ENCODE peak calls at places on chromosomes 7 and 10, in nine cellular contexts. Q is body of pancreas, E is uterus, L is A549, B is right lobe of liver, F is IMR-90, R is suprapubic skin, K is prostate gland, Z is GM12878. X is an unnamed sample.
A peak's percentile ranks its signal among the peaks of the same experiment; 100 is the strongest.

GRCh38 chr7:149884541-149884940 is 10.8 kb downstream of the ATP6V0E2 start:
- DNase-seq in K (no peak), L (no peak), E (peak; percentile 20), Z (no peak), F (no peak), R (no peak), Q (no peak), B (no peak), X (no peak)

GRCh38 chr7:139043823-139044812 is 8.3 kb upstream of the ZC3HAV1L start:
- DNase-seq in Z (no peak), B (peak; percentile 48), F (peak; percentile 44), L (no peak), R (no peak), K (no peak), Q (no peak), E (no peak), X (no peak)

GRCh38 chr7:34247468-34247867 is 342.1 kb downstream of the BMPER start:
- DNase-seq in R (no peak), B (no peak), Q (no peak), Z (no peak), K (no peak), L (no peak), E (no peak), F (peak; percentile 33), X (no peak)

GRCh38 chr10:89466599-89467035 is 52.2 kb downstream of the IFIT5 start:
- DNase-seq in K (no peak), E (no peak), L (no peak), F (peak; percentile 60), B (no peak), R (no peak), Q (peak; percentile 39), Z (no peak), X (no peak)

GRCh38 chr10:104028823-104029527 is 56.7 kb downstream of the COL17A1 start:
- DNase-seq in L (no peak), R (no peak), Q (no peak), B (no peak), F (no peak), K (no peak), Z (no peak), E (no peak), X (no peak)

GRCh38 chr10:50431791-50432190 is 180.5 kb upstream of the ASAH2 start:
- DNase-seq in L (no peak), R (no peak), Z (peak; percentile 96), E (no peak), B (no peak), K (no peak), F (no peak), Q (no peak), X (no peak)

GRCh38 chr7:5143106-5143505 is 46.9 kb upstream of the WIPI2 start:
- DNase-seq in Z (no peak), R (no peak), E (no peak), F (no peak), K (no peak), Q (no peak), B (no peak), L (no peak), X (no peak)

GRCh38 chr10:102342958-102343357 is 52.5 kb upstream of the NFKB2 start:
- DNase-seq in K (no peak), F (peak; percentile 86), E (no peak), R (no peak), Q (no peak), L (no peak), Z (no peak), B (no peak), X (no peak)

GRCh38 chr10:110076559-110077318 is 69.0 kb downstream of the ADD3 start:
- DNase-seq in K (peak; percentile 8), Z (peak; percentile 76), F (peak; percentile 68), B (no peak), E (peak; percentile 24), L (no peak), Q (peak; percentile 60), R (no peak), X (peak; percentile 83)

GRCh38 chr7:84744388-84744787 is 442.5 kb downstream of the SEMA3D start:
- DNase-seq in R (no peak), B (no peak), Z (no peak), F (peak; percentile 48), Q (no peak), L (no peak), E (no peak), K (no peak), X (no peak)

GRCh38 chr10:14195455-14195854 is 135.3 kb downstream of the FRMD4A start:
- DNase-seq in L (no peak), R (no peak), B (no peak), K (no peak), F (no peak), E (no peak), Z (no peak), Q (no peak), X (no peak)

GRCh38 chr7:73738220-73738611 is 386 bp downstream of the ABHD11 start:
- DNase-seq in Z (no peak), K (peak; percentile 60), F (peak; percentile 25), E (peak; percentile 61), L (peak; percentile 74), Q (peak; percentile 66), B (peak; percentile 67), R (peak; percentile 80), X (peak; percentile 88)

GRCh38 chr10:96832721-96833219 is 672 bp downstream of the LCOR start:
- DNase-seq in R (peak; percentile 91), E (peak; percentile 84), L (peak; percentile 87), K (peak; percentile 78), F (peak; percentile 67), B (peak; percentile 91), Q (peak; percentile 89), Z (no peak), X (peak; percentile 95)

GRCh38 chr7:26346611-26347200 is 55.0 kb downstream of the SNX10 start:
- DNase-seq in E (peak; percentile 37), F (peak; percentile 2), Z (no peak), R (no peak), Q (peak; percentile 46), B (peak; percentile 51), K (peak; percentile 53), L (no peak), X (no peak)

GRCh38 chr7:133491846-133492652 is 239.2 kb downstream of the EXOC4 start:
- DNase-seq in R (no peak), E (no peak), K (no peak), B (no peak), Z (no peak), F (peak; percentile 40), Q (no peak), L (no peak), X (no peak)

GRCh38 chr10:46236537-46236887 is 50.3 kb upstream of the ANTXRL start:
- DNase-seq in L (no peak), R (no peak), Q (no peak), F (no peak), B (no peak), E (peak; percentile 1), K (no peak), Z (no peak), X (peak; percentile 11)

GRCh38 chr7:5284304-5285281 is 1.9 kb downstream of the SLC29A4 start:
- DNase-seq in B (peak; percentile 85), Z (peak; percentile 4), F (no peak), R (no peak), K (no peak), E (no peak), Q (peak; percentile 75), L (peak; percentile 83), X (no peak)

GRCh38 chr10:4656576-4657194 is 169.3 kb upstream of the AKR1E2 start:
- DNase-seq in B (peak; percentile 33), Q (peak; percentile 59), K (peak; percentile 52), Z (no peak), L (peak; percentile 34), F (peak; percentile 67), E (peak; percentile 53), R (no peak), X (peak; percentile 89)

GRCh38 chr7:151945224-151945623 is 11.0 kb upstream of the GALNTL5 start:
- DNase-seq in R (no peak), E (no peak), L (no peak), K (no peak), Q (no peak), F (no peak), Z (no peak), B (no peak), X (peak; percentile 52)

GRCh38 chr7:333399-333776 is 43.4 kb downstream of the FOXL3 start:
- DNase-seq in F (no peak), E (peak; percentile 32), Q (peak; percentile 58), L (peak; percentile 25), B (no peak), K (peak; percentile 70), Z (no peak), R (no peak), X (no peak)

GRCh38 chr7:96982586-96982985 is 22.8 kb upstream of the DLX6 start:
- DNase-seq in Z (no peak), Q (no peak), R (no peak), E (no peak), F (no peak), K (no peak), B (no peak), L (no peak), X (no peak)

GRCh38 chr10:124916585-124917167 is 25.2 kb upstream of the ZRANB1 start:
- DNase-seq in F (peak; percentile 94), B (peak; percentile 99), E (peak; percentile 98), K (peak; percentile 98), Z (peak; percentile 66), R (peak; percentile 99), L (peak; percentile 99), Q (peak; percentile 98), X (peak; percentile 96)
- TF ChIP-seq POLR2A in F (peak; percentile 92), B (peak; percentile 99), E (peak; percentile 96), K (peak; percentile 97), Z (peak; percentile 93), R (peak; percentile 93), L (peak; percentile 89), Q (peak; percentile 91), X (no peak)

DNA sequence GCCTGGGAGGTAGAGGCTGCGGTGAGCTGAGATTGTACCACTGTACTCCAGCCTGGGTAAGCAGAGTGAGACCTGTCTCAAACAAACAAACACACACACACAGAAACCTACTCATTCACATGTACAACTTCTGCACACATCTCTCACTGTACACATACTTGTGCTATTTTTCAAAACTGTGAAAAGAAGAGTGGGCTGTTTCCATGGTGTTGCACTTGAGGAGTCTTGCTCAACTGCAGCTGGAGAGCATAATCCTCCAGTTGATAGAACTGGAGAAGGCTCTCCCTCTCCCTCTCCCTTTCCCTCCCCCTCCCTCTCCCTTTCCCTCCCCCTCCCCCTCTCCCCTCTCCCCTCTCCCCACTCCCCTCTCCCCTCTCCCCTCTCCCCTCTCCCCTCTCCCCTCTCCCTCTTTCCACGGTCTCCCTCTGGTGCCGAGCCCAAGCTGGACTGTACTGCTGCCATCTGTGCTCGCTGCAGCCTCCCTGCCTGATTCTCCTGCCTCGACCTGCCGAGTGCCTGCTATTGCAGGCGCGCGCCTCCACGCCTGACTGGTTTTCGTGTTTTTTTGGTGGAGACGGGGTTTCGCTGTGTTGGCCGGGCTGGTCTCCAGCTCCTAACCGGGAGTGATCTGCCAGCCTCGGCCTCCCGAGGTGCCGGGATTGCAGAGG is 43.7 kb upstream of the DLD start:
- DNase-seq in Q (no peak), Z (no peak), L (no peak), B (no peak), R (no peak), E (no peak), F (no peak), K (no peak), X (no peak)
- TF ChIP-seq CTCF in Q (no peak), Z (no peak), L (no peak), B (no peak), R (no peak), E (no peak), F (no peak), K (no peak), X (no peak)

GRCh38 chr10:58266826-58267712 is 625 bp downstream of the IPMK start:
- DNase-seq in Z (no peak), L (no peak), K (peak; percentile 48), B (peak; percentile 63), E (peak; percentile 34), F (peak; percentile 59), Q (peak; percentile 78), R (peak; percentile 88), X (peak; percentile 93)
- TF ChIP-seq POLR2A in Z (no peak), L (no peak), K (no peak), B (no peak), E (peak; percentile 13), F (no peak), Q (peak; percentile 71), R (peak; percentile 41), X (no peak)

GRCh38 chr10:70619271-70620019 is 16.9 kb upstream of the PRF1 start:
- DNase-seq in L (peak; percentile 45), F (peak; percentile 29), B (no peak), Z (no peak), K (no peak), R (no peak), E (no peak), Q (no peak), X (no peak)
- TF ChIP-seq CTCF in L (peak; percentile 38), F (peak; percentile 42), B (peak; percentile 34), Z (peak; percentile 19), K (no peak), R (no peak), E (no peak), Q (no peak), X (no peak)